ENCODE peak calls at places on chromosomes 16 and 17, in seven cellular contexts. Q is ELR; N is fibroblast of the conjunctiva; B is activated CD8-positive, alpha-beta memory T cell treated with anti-CD3 and anti-CD28 coated beads, Interleukin-2, amount 50 U/mL, for 4 hours; V is pancreas; T is colonic mucosa; D is activated CD4-positive, alpha-beta T cell treated with anti-CD3 and anti-CD28 coated beads, Interleukin-2, amount 50 U/mL, for 48 hours. L is an unnamed sample.

GRCh38 chr17:28553000-28553505 is 629 bp upstream of the UNC119 start:
- DNase-seq in T (no peak), B (no peak), N (no peak), Q (no peak), V (no peak), D (no peak), L (no peak)

GRCh38 chr17:18235743-18236256 is 10.4 kb downstream of the LLGL1 start:
- DNase-seq in D (peak), V (no peak), T (no peak), Q (peak), N (peak), B (no peak), L (no peak)

GRCh38 chr17:39916918-39917317 is 1.5 kb downstream of the GSDMB start:
- DNase-seq in N (no peak), D (no peak), B (no peak), V (no peak), Q (peak), T (no peak), L (peak)

GRCh38 chr17:33451221-33451620 is 158.1 kb upstream of the ASIC2 start:
- DNase-seq in V (no peak), B (no peak), N (no peak), T (no peak), D (no peak), Q (no peak), L (no peak)

GRCh38 chr16:49497466-49497865 is 123.9 kb downstream of the C16orf78 start:
- DNase-seq in V (no peak), Q (no peak), D (no peak), B (no peak), N (no peak), T (no peak), L (no peak)

GRCh38 chr16:48158296-48158695 is 2.5 kb upstream of the ABCC12 start:
- DNase-seq in V (no peak), T (no peak), D (peak), B (no peak), Q (peak), N (peak), L (peak)

GRCh38 chr16:57950382-57950781 is 20.5 kb downstream of the CNGB1 start:
- DNase-seq in B (no peak), V (no peak), N (no peak), Q (peak), T (no peak), D (no peak), L (no peak)

GRCh38 chr16:8936421-8936820 is 27.3 kb downstream of the USP7 start:
- DNase-seq in N (no peak), T (no peak), D (peak), B (peak), Q (peak), V (peak), L (peak)

GRCh38 chr17:79026345-79027273 is 2.6 kb downstream of the C1QTNF1 start:
- DNase-seq in T (peak), B (no peak), D (no peak), N (peak), Q (peak), V (no peak), L (peak)

GRCh38 chr16:89197633-89198416 is 2.5 kb downstream of the SLC22A31 start:
- DNase-seq in N (no peak), T (no peak), Q (no peak), V (no peak), B (no peak), D (no peak), L (no peak)

GRCh38 chr17:64442550-64442971 is 6.4 kb upstream of the MILR1 start:
- DNase-seq in Q (no peak), D (no peak), V (no peak), T (no peak), N (no peak), B (no peak), L (no peak)

GRCh38 chr17:72971513-72971880 is 121.0 kb downstream of the SLC39A11 start:
- DNase-seq in D (no peak), T (no peak), B (no peak), Q (no peak), N (no peak), V (no peak), L (no peak)

GRCh38 chr17:35612924-35613521 is 25.9 kb downstream of the AP2B1 start:
- DNase-seq in V (peak), N (peak), D (peak), B (peak), Q (peak), T (peak), L (peak)

GRCh38 chr16:66376577-66377326 is 10.3 kb downstream of the CDH5 start:
- DNase-seq in D (no peak), Q (peak), V (no peak), T (no peak), N (no peak), B (no peak), L (no peak)

GRCh38 chr16:681746-682427 is 1.7 kb downstream of the STUB1 start:
- DNase-seq in Q (peak), D (no peak), V (peak), N (no peak), T (no peak), B (no peak), L (peak)

GRCh38 chr16:2763173-2763572 is 10.7 kb downstream of the SRRM2 start:
- DNase-seq in B (no peak), V (no peak), Q (no peak), D (no peak), T (no peak), N (no peak), L (no peak)

GRCh38 chr17:79534851-79535727 is 75.8 kb downstream of the RBFOX3 start:
- DNase-seq in V (no peak), Q (no peak), T (no peak), N (no peak), D (no peak), B (no peak), L (no peak)

GRCh38 chr16:85180047-85180878 is 68.0 kb upstream of the CIBAR2 start:
- DNase-seq in V (no peak), B (no peak), N (no peak), D (no peak), T (no peak), Q (no peak), L (no peak)

GRCh38 chr17:73560661-73561060 is 83.6 kb downstream of the SDK2 start:
- DNase-seq in N (no peak), D (no peak), V (no peak), T (no peak), B (no peak), Q (no peak), L (no peak)

GRCh38 chr17:40062347-40063033 is at the start of gene THRA:
- DNase-seq in T (peak), V (no peak), B (peak), N (no peak), Q (peak), D (peak), L (peak)

GRCh38 chr17:42252528-42253172 is 23.5 kb downstream of the STAT5B start:
- DNase-seq in D (no peak), B (no peak), T (no peak), V (no peak), N (no peak), Q (peak), L (no peak)

GRCh38 chr17:45931677-45932076 is 37.3 kb downstream of the MAPT start:
- DNase-seq in B (no peak), Q (no peak), V (no peak), N (no peak), D (no peak), T (no peak), L (no peak)

L was measured in RKO.